ENCODE peak calls at places on chromosomes 1 and 21, in five cellular contexts. One of them, this sample, is unnamed.

GRCh38 chr1:65339866-65340483 is 30.6 kb downstream of the DNAJC6 start:
- DNase-seq in effector CD8-positive, alpha-beta T cell: no peak
- DNase-seq in B cell: no peak
- DNase-seq in activated naive CD8-positive, alpha-beta T cell treated with anti-CD3 and anti-CD28 coated beads for 36 hours: no peak
- DNase-seq in SIG-M5: no peak
- DNase-seq in this sample: no peak

GRCh38 chr1:9703681-9704080 is 52.1 kb downstream of the PIK3CD start:
- DNase-seq in activated naive CD8-positive, alpha-beta T cell treated with anti-CD3 and anti-CD28 coated beads for 36 hours: no peak
- DNase-seq in SIG-M5: no peak
- DNase-seq in B cell: no peak
- DNase-seq in effector CD8-positive, alpha-beta T cell: no peak
- DNase-seq in this sample: no peak

GRCh38 chr1:1827089-1827433 is 48.8 kb upstream of the NADK start:
- DNase-seq in effector CD8-positive, alpha-beta T cell: no peak
- DNase-seq in B cell: no peak
- DNase-seq in SIG-M5: no peak
- DNase-seq in activated naive CD8-positive, alpha-beta T cell treated with anti-CD3 and anti-CD28 coated beads for 36 hours: no peak
- DNase-seq in this sample: no peak

GRCh38 chr1:19676438-19676922 is 11.8 kb downstream of the HTR6 start:
- DNase-seq in SIG-M5: no peak
- DNase-seq in effector CD8-positive, alpha-beta T cell: no peak
- DNase-seq in activated naive CD8-positive, alpha-beta T cell treated with anti-CD3 and anti-CD28 coated beads for 36 hours: peak; percentile 23
- DNase-seq in B cell: no peak
- DNase-seq in this sample: peak; percentile 67

GRCh38 chr1:89743788-89744187 is 77.0 kb upstream of the LRRC8D start:
- DNase-seq in activated naive CD8-positive, alpha-beta T cell treated with anti-CD3 and anti-CD28 coated beads for 36 hours: no peak
- DNase-seq in B cell: no peak
- DNase-seq in SIG-M5: no peak
- DNase-seq in effector CD8-positive, alpha-beta T cell: no peak
- DNase-seq in this sample: no peak

GRCh38 chr1:99674665-99675064 is 28.8 kb downstream of the PALMD start:
- DNase-seq in effector CD8-positive, alpha-beta T cell: no peak
- DNase-seq in activated naive CD8-positive, alpha-beta T cell treated with anti-CD3 and anti-CD28 coated beads for 36 hours: no peak
- DNase-seq in B cell: no peak
- DNase-seq in SIG-M5: no peak
- DNase-seq in this sample: no peak

GRCh38 chr1:8584316-8584715 is 233.1 kb downstream of the RERE start:
- DNase-seq in SIG-M5: no peak
- DNase-seq in activated naive CD8-positive, alpha-beta T cell treated with anti-CD3 and anti-CD28 coated beads for 36 hours: no peak
- DNase-seq in effector CD8-positive, alpha-beta T cell: no peak
- DNase-seq in B cell: no peak
- DNase-seq in this sample: no peak

GRCh38 chr21:32336711-32337110 is 38.1 kb downstream of the MRAP start:
- DNase-seq in SIG-M5: no peak
- DNase-seq in effector CD8-positive, alpha-beta T cell: no peak
- DNase-seq in B cell: no peak
- DNase-seq in activated naive CD8-positive, alpha-beta T cell treated with anti-CD3 and anti-CD28 coated beads for 36 hours: no peak
- DNase-seq in this sample: no peak

GRCh38 chr1:201585901-201586300 is 47.0 kb downstream of the NAV1 start:
- DNase-seq in activated naive CD8-positive, alpha-beta T cell treated with anti-CD3 and anti-CD28 coated beads for 36 hours: no peak
- DNase-seq in SIG-M5: no peak
- DNase-seq in effector CD8-positive, alpha-beta T cell: no peak
- DNase-seq in B cell: no peak
- DNase-seq in this sample: no peak

GRCh38 chr1:15747378-15747777 is 5.1 kb downstream of the TMEM82 start:
- DNase-seq in effector CD8-positive, alpha-beta T cell: no peak
- DNase-seq in activated naive CD8-positive, alpha-beta T cell treated with anti-CD3 and anti-CD28 coated beads for 36 hours: no peak
- DNase-seq in SIG-M5: no peak
- DNase-seq in B cell: no peak
- DNase-seq in this sample: no peak

GRCh38 chr1:50369830-50370229 is 53.4 kb downstream of the DMRTA2 start:
- DNase-seq in SIG-M5: no peak
- DNase-seq in effector CD8-positive, alpha-beta T cell: no peak
- DNase-seq in activated naive CD8-positive, alpha-beta T cell treated with anti-CD3 and anti-CD28 coated beads for 36 hours: no peak
- DNase-seq in B cell: no peak
- DNase-seq in this sample: no peak

GRCh38 chr1:15188678-15189077 is 35.1 kb downstream of the TMEM51 start:
- DNase-seq in SIG-M5: no peak
- DNase-seq in activated naive CD8-positive, alpha-beta T cell treated with anti-CD3 and anti-CD28 coated beads for 36 hours: no peak
- DNase-seq in effector CD8-positive, alpha-beta T cell: no peak
- DNase-seq in B cell: no peak
- DNase-seq in this sample: no peak

GRCh38 chr1:208791458-208791857 is 547.3 kb upstream of the PLXNA2 start:
- DNase-seq in B cell: no peak
- DNase-seq in effector CD8-positive, alpha-beta T cell: no peak
- DNase-seq in SIG-M5: no peak
- DNase-seq in activated naive CD8-positive, alpha-beta T cell treated with anti-CD3 and anti-CD28 coated beads for 36 hours: no peak
- DNase-seq in this sample: no peak

GRCh38 chr1:101242331-101243050 is 5.7 kb downstream of the S1PR1 start:
- DNase-seq in SIG-M5: no peak
- DNase-seq in B cell: no peak
- DNase-seq in effector CD8-positive, alpha-beta T cell: no peak
- DNase-seq in activated naive CD8-positive, alpha-beta T cell treated with anti-CD3 and anti-CD28 coated beads for 36 hours: no peak
- DNase-seq in this sample: no peak

GRCh38 chr21:34075760-34076159 is 2.4 kb downstream of the MRPS6 start:
- DNase-seq in SIG-M5: no peak
- DNase-seq in activated naive CD8-positive, alpha-beta T cell treated with anti-CD3 and anti-CD28 coated beads for 36 hours: no peak
- DNase-seq in effector CD8-positive, alpha-beta T cell: no peak
- DNase-seq in B cell: no peak
- DNase-seq in this sample: no peak